ENCODE peak calls at places on chromosome 6, in four cellular contexts. N is transverse colon, D is upper lobe of left lung, O is sigmoid colon. Z is an unnamed sample.
A peak's percentile ranks its signal among the peaks of the same experiment; 100 is the strongest.

GRCh38 chr6:133214267-133214666 is 26.9 kb upstream of the EYA4 start:
- DNase-seq in N (no peak), D (no peak), O (no peak), Z (no peak)

GRCh38 chr6:129460151-129460550 is 249.8 kb downstream of the ARHGAP18 start:
- DNase-seq in D (no peak), O (no peak), N (no peak), Z (no peak)

GRCh38 chr6:26258199-26258977 is 106.6 kb upstream of the BTN3A2 start:
- DNase-seq in O (no peak), D (no peak), N (no peak), Z (no peak)

GRCh38 chr6:44645276-44645675 is 257.8 kb downstream of the CDC5L start:
- DNase-seq in N (no peak), D (no peak), O (no peak), Z (no peak)

GRCh38 chr6:26383624-26384417 is 913 bp downstream of the BTN2A2 start:
- DNase-seq in O (no peak), N (peak; percentile 50), D (no peak), Z (no peak)

GRCh38 chr6:132131777-132132176 is 180.6 kb upstream of the CCN2 start:
- DNase-seq in N (no peak), O (no peak), D (no peak), Z (peak; percentile 74)

GRCh38 chr6:10269814-10270472 is 144.9 kb downstream of the TFAP2A start:
- DNase-seq in D (no peak), N (no peak), O (no peak), Z (no peak)

GRCh38 chr6:52616271-52616670 is 39.4 kb upstream of the TRAM2 start:
- DNase-seq in N (no peak), D (no peak), O (no peak), Z (no peak)

GRCh38 chr6:44486002-44486421 is 98.5 kb downstream of the CDC5L start:
- DNase-seq in O (no peak), D (no peak), N (no peak), Z (no peak)

GRCh38 chr6:151263967-151264366 is 24.2 kb downstream of the AKAP12 start:
- DNase-seq in N (no peak), D (no peak), O (peak; percentile 80), Z (no peak)

GRCh38 chr6:10030942-10031537 is 383.8 kb downstream of the TFAP2A start:
- DNase-seq in N (no peak), O (no peak), D (no peak), Z (no peak)

GRCh38 chr6:146931214-146931613 is 273.0 kb upstream of the STXBP5 start:
- DNase-seq in O (no peak), N (no peak), D (no peak), Z (no peak)

GRCh38 chr6:41434803-41435470 is 99.5 kb downstream of the NCR2 start:
- DNase-seq in D (no peak), N (no peak), O (no peak), Z (no peak)

GRCh38 chr6:842141-842540 is 149.2 kb upstream of the EXOC2 start:
- DNase-seq in N (peak; percentile 10), O (no peak), D (no peak), Z (no peak)

GRCh38 chr6:9484686-9485085 is 930.2 kb downstream of the TFAP2A start:
- DNase-seq in D (no peak), N (no peak), O (no peak), Z (no peak)

GRCh38 chr6:113351183-113351834 is 505.8 kb upstream of the MARCKS start:
- DNase-seq in N (no peak), O (no peak), D (no peak), Z (no peak)

GRCh38 chr6:36127462-36128016 is 2.8 kb upstream of the MAPK13 start:
- DNase-seq in D (no peak), N (no peak), O (peak; percentile 77), Z (no peak)

GRCh38 chr6:12570461-12571030 is 146.0 kb upstream of the PHACTR1 start:
- DNase-seq in N (no peak), O (no peak), D (no peak), Z (no peak)

GRCh38 chr6:109595998-109596397 is 95.0 kb downstream of the AK9 start:
- DNase-seq in N (no peak), D (no peak), O (no peak), Z (no peak)

GRCh38 chr6:36780517-36781210 is 58.6 kb downstream of the CPNE5 start:
- DNase-seq in N (no peak), D (no peak), O (no peak), Z (no peak)

GRCh38 chr6:138107078-138107751 is at the start of gene PERP:
- DNase-seq in O (peak; percentile 82), N (peak; percentile 90), D (peak; percentile 94), Z (peak; percentile 86)

GRCh38 chr6:68967549-68968300 is 332.6 kb downstream of the ADGRB3 start:
- DNase-seq in O (peak; percentile 68), N (peak; percentile 54), D (no peak), Z (no peak)

GRCh38 chr6:6723792-6724318 is 135.3 kb downstream of the LY86 start:
- DNase-seq in O (no peak), D (no peak), N (no peak), Z (no peak)

GRCh38 chr6:106158816-106159215 is 72.7 kb downstream of the PRDM1 start:
- DNase-seq in O (no peak), N (no peak), D (no peak), Z (no peak)

GRCh38 chr6:98124176-98124575 is 710.2 kb upstream of the POU3F2 start:
- DNase-seq in D (no peak), N (no peak), O (no peak), Z (no peak)

GRCh38 chr6:161407115-161407514 is 133.3 kb upstream of the AGPAT4 start:
- DNase-seq in N (no peak), D (no peak), O (no peak), Z (no peak)

GRCh38 chr6:145731432-145731831 is 3.9 kb downstream of the EPM2A start:
- DNase-seq in N (no peak), D (no peak), O (no peak), Z (no peak)

GRCh38 chr6:129183681-129184216 is 300.8 kb downstream of the LAMA2 start:
- DNase-seq in D (no peak), N (no peak), O (no peak), Z (no peak)

GRCh38 chr6:31122803-31123706 is 2.8 kb upstream of the CDSN start:
- DNase-seq in O (peak; percentile 89), D (no peak), N (no peak), Z (no peak)

GRCh38 chr6:133890941-133891813 is 2.3 kb downstream of the TCF21 start:
- DNase-seq in N (peak; percentile 13), D (peak; percentile 58), O (peak; percentile 73), Z (no peak)

GRCh38 chr6:135722182-135722581 is 129.3 kb upstream of the PDE7B start:
- DNase-seq in O (no peak), N (no peak), D (no peak), Z (no peak)

GRCh38 chr6:22025468-22026159 is 271.2 kb downstream of the PRL start:
- DNase-seq in O (no peak), N (no peak), D (no peak), Z (no peak)
- H3K4me3 ChIP-seq in O (no peak overlapping the region), N (no peak overlapping the region), D (no peak overlapping the region), Z (no peak overlapping the region)

DNA sequence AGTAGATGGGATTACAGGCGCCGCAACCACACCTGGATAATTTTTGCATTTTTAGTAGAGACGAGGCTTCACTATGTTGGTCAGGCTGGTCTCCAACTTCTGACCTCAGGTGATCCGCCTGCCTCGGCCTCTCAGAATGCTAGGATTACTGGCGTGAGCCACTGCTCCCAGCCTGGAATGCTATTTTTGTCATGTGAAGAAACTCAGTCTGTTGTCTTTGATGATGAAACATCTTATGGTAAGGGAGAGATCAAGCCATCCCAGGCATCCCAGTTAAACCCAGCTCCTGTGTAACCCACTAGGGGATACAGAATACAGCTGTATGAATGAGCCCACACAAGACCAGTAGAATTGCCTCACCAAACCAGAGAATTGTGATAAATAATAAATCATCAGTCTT is 83.6 kb upstream of the RBM24 start:
- DNase-seq in O (no peak), N (no peak), D (no peak), Z (no peak)
- H3K27ac ChIP-seq in O (no peak overlapping the region), N (no peak overlapping the region), D (no peak overlapping the region), Z (no peak overlapping the region)

GRCh38 chr6:143357152-143357551 is 93.3 kb downstream of the ADAT2 start:
- DNase-seq in O (no peak), N (no peak), D (no peak), Z (no peak)

GRCh38 chr6:143361536-143362191 is 88.8 kb downstream of the ADAT2 start:
- DNase-seq in D (no peak), O (no peak), N (no peak), Z (no peak)

GRCh38 chr6:143362192-143362558 is 88.3 kb downstream of the ADAT2 start:
- DNase-seq in O (no peak), N (no peak), D (no peak), Z (no peak)
- TF ChIP-seq POLR2AphosphoS5 in O (no peak), N (no peak), D (no peak), Z (no peak)

GRCh38 chr6:103699770-103700169 is 1159.9 kb downstream of the HACE1 start:
- DNase-seq in O (no peak), N (no peak), D (no peak), Z (no peak)
- H3K4me3 ChIP-seq in O (no peak overlapping the region), N (no peak overlapping the region), D (no peak overlapping the region), Z (no peak overlapping the region)

DNA sequence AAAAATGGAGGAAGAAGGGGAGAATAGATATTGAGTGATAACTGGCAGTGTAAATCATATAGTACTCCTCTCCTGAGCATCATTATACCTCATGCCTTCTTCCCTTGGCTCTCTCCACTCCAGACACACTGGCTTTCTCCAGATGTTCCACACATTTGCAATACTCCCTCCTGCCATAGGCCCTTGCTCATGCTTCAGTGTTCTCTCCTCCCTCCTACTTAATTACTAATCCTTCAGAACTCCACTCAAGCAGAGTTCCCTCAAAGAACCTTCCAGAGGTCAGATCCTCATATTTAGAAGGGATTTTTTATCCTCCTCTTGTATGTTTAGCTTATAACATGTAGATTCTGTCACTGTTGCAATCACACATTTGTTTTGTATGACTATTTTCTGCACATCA is 279.5 kb upstream of the SUPT3H start:
- DNase-seq in O (no peak), D (no peak), N (no peak), Z (no peak)
- H3K27ac ChIP-seq in O (no peak overlapping the region), D (no peak overlapping the region), N (no peak overlapping the region), Z (no peak overlapping the region)

GRCh38 chr6:42783876-42784738 is 2.3 kb downstream of the BICRAL start:
- DNase-seq in D (no peak), N (no peak), O (no peak), Z (no peak)

GRCh38 chr6:42784739-42785498 is 3.1 kb downstream of the BICRAL start:
- DNase-seq in N (no peak), O (no peak), D (no peak), Z (no peak)

GRCh38 chr6:42788671-42789070 is 6.8 kb downstream of the BICRAL start:
- DNase-seq in D (no peak), N (no peak), O (peak; percentile 35), Z (no peak)

GRCh38 chr6:42787018-42787611 is 5.3 kb downstream of the BICRAL start:
- DNase-seq in N (no peak), O (no peak), D (no peak), Z (no peak)

GRCh38 chr6:42786525-42786985 is 4.7 kb downstream of the BICRAL start:
- DNase-seq in N (no peak), D (no peak), O (no peak), Z (no peak)
- TF ChIP-seq POLR2AphosphoS5 in N (no peak), D (no peak), O (no peak), Z (no peak)

GRCh38 chr6:11493979-11494378 is 43.6 kb upstream of the TMEM170B start:
- DNase-seq in N (no peak), D (no peak), O (no peak), Z (no peak)
- H3K4me3 ChIP-seq in N (no peak overlapping the region), D (no peak overlapping the region), O (no peak overlapping the region), Z (no peak overlapping the region)